ENCODE peak calls at places on chromosomes 2 and 18, in seven cellular contexts. N is HCT116, Y is A549, W is sigmoid colon, X is body of pancreas, T is right lobe of liver, D is tibial nerve. B is an unnamed sample.

GRCh38 chr2:232871835-232872736 is 2.0 kb downstream of the SNORC start:
- DNase-seq in N (no peak), Y (no peak), W (peak), X (no peak), T (no peak), D (no peak), B (no peak)

GRCh38 chr2:101330253-101330921 is 21.9 kb upstream of the RNF149 start:
- DNase-seq in N (no peak), Y (no peak), W (no peak), X (peak), T (peak), D (no peak), B (no peak)

GRCh38 chr2:66432801-66433694 is 1.9 kb upstream of the MEIS1 start:
- DNase-seq in N (no peak), Y (peak), W (peak), X (peak), T (peak), D (peak), B (no peak)

GRCh38 chr2:83516503-83516902 is 942.6 kb downstream of the SUCLG1 start:
- DNase-seq in N (no peak), Y (no peak), W (no peak), X (no peak), T (no peak), D (no peak), B (peak)

GRCh38 chr18:26777316-26778053 is 88.0 kb downstream of the AQP4 start:
- DNase-seq in N (no peak), Y (no peak), W (no peak), X (no peak), T (no peak), D (no peak), B (no peak)

GRCh38 chr2:98467082-98467536 is 22.5 kb downstream of the INPP4A start:
- DNase-seq in N (no peak), Y (no peak), W (peak), X (no peak), T (peak), D (no peak), B (peak)

GRCh38 chr2:136932700-136933099 is 167.4 kb downstream of the THSD7B start:
- DNase-seq in N (no peak), Y (peak), W (no peak), X (no peak), T (no peak), D (no peak), B (peak)

GRCh38 chr2:205077159-205077558 is 531.9 kb downstream of the PARD3B start:
- DNase-seq in N (no peak), Y (no peak), W (no peak), X (no peak), T (no peak), D (no peak), B (no peak)

GRCh38 chr18:76923485-76924085 is 101.2 kb downstream of the ZNF236 start:
- DNase-seq in N (peak), Y (peak), W (no peak), X (peak), T (no peak), D (no peak), B (peak)

GRCh38 chr2:191617589-191617988 is 60.3 kb upstream of the NABP1 start:
- DNase-seq in N (no peak), Y (no peak), W (no peak), X (no peak), T (no peak), D (no peak), B (peak)

GRCh38 chr2:220705678-220706077 is 866.4 kb downstream of the EPHA4 start:
- DNase-seq in N (no peak), Y (no peak), W (no peak), X (no peak), T (no peak), D (no peak), B (no peak)

GRCh38 chr2:149221898-149222297 is 108.5 kb upstream of the LYPD6 start:
- DNase-seq in N (no peak), Y (no peak), W (no peak), X (no peak), T (no peak), D (no peak), B (no peak)

GRCh38 chr2:197204855-197205254 is 105.7 kb downstream of the ANKRD44 start:
- DNase-seq in N (no peak), Y (no peak), W (no peak), X (no peak), T (no peak), D (no peak), B (no peak)

GRCh38 chr18:79947054-79947755 is 4.2 kb downstream of the SLC66A2 start:
- DNase-seq in N (no peak), Y (no peak), W (peak), X (no peak), T (peak), D (no peak), B (no peak)

GRCh38 chr2:195501746-195502145 is 155.3 kb upstream of the SLC39A10 start:
- DNase-seq in N (no peak), Y (no peak), W (no peak), X (peak), T (no peak), D (no peak), B (no peak)

GRCh38 chr2:201806442-201806841 is at the start of gene CDK15:
- DNase-seq in N (no peak), Y (no peak), W (peak), X (no peak), T (no peak), D (peak), B (no peak)

GRCh38 chr2:182259629-182260150 is 167.1 kb downstream of the PDE1A start:
- DNase-seq in N (no peak), Y (no peak), W (no peak), X (no peak), T (no peak), D (no peak), B (no peak)

GRCh38 chr2:219570924-219571310 is 422 bp downstream of the OBSL1 start:
- DNase-seq in N (no peak), Y (no peak), W (no peak), X (peak), T (no peak), D (no peak), B (peak)

GRCh38 chr2:202038471-202039277 is 5.0 kb downstream of the FZD7 start:
- DNase-seq in N (peak), Y (peak), W (no peak), X (no peak), T (no peak), D (no peak), B (no peak)

GRCh38 chr18:32095571-32096229 is 4.0 kb downstream of the RNF138 start:
- DNase-seq in N (no peak), Y (no peak), W (no peak), X (no peak), T (no peak), D (no peak), B (no peak)

GRCh38 chr18:12990128-12990485 is 1.1 kb upstream of the CEP192 start:
- DNase-seq in N (no peak), Y (no peak), W (no peak), X (no peak), T (no peak), D (no peak), B (peak)

GRCh38 chr2:69734040-69734611 is 7.8 kb upstream of the ANXA4 start:
- DNase-seq in N (no peak), Y (peak), W (no peak), X (no peak), T (no peak), D (no peak), B (peak)

GRCh38 chr2:222445226-222445625 is 20.9 kb downstream of the SGPP2 start:
- DNase-seq in N (no peak), Y (no peak), W (no peak), X (no peak), T (no peak), D (no peak), B (no peak)

GRCh38 chr18:50559750-50560680 is at the start of gene MAPK4:
- DNase-seq in N (no peak), Y (no peak), W (peak), X (peak), T (peak), D (no peak), B (peak)

GRCh38 chr2:25431604-25432003 is 89.9 kb upstream of the DNMT3A start:
- DNase-seq in N (no peak), Y (no peak), W (no peak), X (no peak), T (no peak), D (no peak), B (no peak)

GRCh38 chr2:205197468-205198129 is 484.7 kb upstream of the NRP2 start:
- DNase-seq in N (no peak), Y (no peak), W (no peak), X (no peak), T (no peak), D (no peak), B (no peak)

GRCh38 chr2:20562540-20563225 is 88.2 kb downstream of the HS1BP3 start:
- DNase-seq in N (no peak), Y (peak), W (no peak), X (no peak), T (no peak), D (no peak), B (peak)

GRCh38 chr2:57842531-57842930 is 204.1 kb upstream of the VRK2 start:
- DNase-seq in N (no peak), Y (no peak), W (no peak), X (no peak), T (no peak), D (no peak), B (no peak)

GRCh38 chr2:101770672-101771071 is 73.2 kb downstream of the MAP4K4 start:
- DNase-seq in N (peak), Y (peak), W (no peak), X (peak), T (no peak), D (no peak), B (peak)

GRCh38 chr2:44952143-44952805 is 10.8 kb downstream of the SIX3 start:
- DNase-seq in N (peak), Y (peak), W (no peak), X (peak), T (no peak), D (no peak), B (peak)

GRCh38 chr18:31042391-31043181 is at the start of gene DSC3:
- DNase-seq in N (no peak), Y (peak), W (no peak), X (peak), T (peak), D (no peak), B (peak)

GRCh38 chr2:145984541-145984940 is 1464.6 kb upstream of the ZEB2 start:
- DNase-seq in N (peak), Y (peak), W (no peak), X (no peak), T (no peak), D (no peak), B (no peak)

GRCh38 chr2:168635065-168635577 is 167.3 kb upstream of the NOSTRIN start:
- DNase-seq in N (no peak), Y (no peak), W (peak), X (peak), T (no peak), D (peak), B (no peak)

GRCh38 chr2:121596221-121597080 is 52.8 kb downstream of the CLASP1 start:
- DNase-seq in N (peak), Y (peak), W (no peak), X (peak), T (no peak), D (peak), B (peak)

GRCh38 chr2:157055660-157056199 is 201.8 kb upstream of the GALNT5 start:
- DNase-seq in N (peak), Y (peak), W (no peak), X (no peak), T (no peak), D (peak), B (peak)

GRCh38 chr18:75496151-75496550 is 68.6 kb upstream of the SMIM21 start:
- DNase-seq in N (no peak), Y (no peak), W (no peak), X (no peak), T (no peak), D (no peak), B (no peak)

GRCh38 chr2:26068602-26069298 is 34.9 kb downstream of the RAB10 start:
- DNase-seq in N (peak), Y (peak), W (no peak), X (peak), T (no peak), D (no peak), B (peak)

DNA sequence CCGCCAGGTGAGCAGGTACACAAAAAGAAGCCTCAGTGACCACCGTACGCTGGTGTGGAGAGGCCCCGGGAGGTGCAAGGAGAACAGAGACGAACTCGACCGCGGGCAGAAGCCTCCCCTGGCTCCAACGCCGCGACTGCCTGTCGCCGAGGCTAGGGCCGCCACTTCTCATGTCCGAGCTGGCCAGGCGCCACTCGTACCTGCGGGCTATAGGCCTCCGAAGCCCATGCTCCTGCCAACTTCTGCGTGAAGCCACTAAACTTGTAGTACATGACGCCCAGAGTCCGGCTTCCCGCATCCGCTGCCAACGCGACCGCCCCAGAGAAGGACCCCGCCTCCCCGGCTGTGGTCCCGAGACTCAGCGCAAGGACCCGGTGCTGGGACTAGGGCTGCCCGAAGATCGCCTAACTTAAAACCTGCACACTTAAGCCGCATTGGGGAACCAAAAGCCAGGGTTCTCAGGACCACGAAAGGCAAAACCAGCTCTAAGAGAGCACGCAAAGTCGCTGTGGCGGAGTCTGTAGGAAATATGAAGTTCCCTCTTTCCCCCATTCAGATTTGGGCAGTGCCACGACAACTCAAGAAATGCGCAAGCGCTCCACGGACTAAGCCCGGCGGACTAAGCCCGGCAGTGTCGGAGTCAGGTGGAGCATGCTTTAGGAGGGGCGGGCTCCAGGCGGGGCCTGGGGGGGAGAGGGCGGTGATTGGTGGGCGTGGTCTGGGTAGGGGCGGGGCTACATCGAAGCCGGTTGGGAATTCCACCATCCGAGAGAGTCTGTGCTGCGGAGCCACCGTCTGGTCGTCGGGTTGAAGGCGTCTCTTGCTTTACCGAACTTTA is at the start of gene COX7A2L:
- DNase-seq in N (peak), Y (peak), W (peak), X (peak), T (peak), D (peak), B (peak)
- TF ChIP-seq POLR2A in N (peak), Y (peak), W (peak), X (peak), T (peak), D (peak), B (peak)

GRCh38 chr2:31150120-31150670 is 12.0 kb upstream of the GALNT14 start:
- DNase-seq in N (no peak), Y (no peak), W (no peak), X (no peak), T (no peak), D (no peak), B (no peak)
- TF ChIP-seq POLR2A in N (no peak), Y (no peak), W (no peak), X (no peak), T (no peak), D (no peak), B (no peak)

DNA sequence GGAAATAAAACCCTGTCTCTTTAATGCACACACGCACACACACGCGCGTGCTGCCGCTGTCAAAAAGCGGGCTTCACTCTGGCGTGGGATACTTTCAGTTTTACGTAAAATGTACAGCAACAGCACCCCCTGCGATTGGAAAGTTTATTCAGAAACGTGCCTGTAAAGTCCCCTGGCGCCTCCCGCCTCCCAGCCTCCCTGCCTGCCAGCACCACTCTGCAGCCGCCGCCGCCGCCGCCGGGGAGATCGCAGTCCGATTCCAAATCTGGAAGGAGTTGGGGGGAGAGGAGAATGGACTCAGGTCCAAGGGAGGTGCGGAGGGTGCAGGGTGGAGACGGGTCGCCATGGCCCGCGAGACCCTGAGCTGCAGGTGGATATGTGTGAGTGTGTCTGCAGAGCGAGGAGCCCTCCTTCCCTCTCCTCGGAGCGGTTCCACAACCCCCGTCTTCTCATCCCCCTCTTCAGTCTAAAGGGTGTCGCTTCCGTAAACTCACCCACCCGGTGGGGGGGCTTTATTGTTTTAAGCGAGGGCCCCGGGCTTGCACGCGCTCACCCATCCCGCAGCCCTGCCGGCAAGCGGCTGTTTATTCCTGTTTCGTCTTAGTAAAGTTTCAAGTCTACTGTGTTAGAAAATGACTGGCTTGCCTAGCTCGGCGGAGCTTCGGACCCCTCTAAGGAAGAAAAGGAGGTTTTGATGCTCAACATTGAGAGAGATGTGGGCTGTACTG is 1.8 kb upstream of the BCL11A start:
- DNase-seq in N (peak), Y (peak), W (peak), X (peak), T (peak), D (no peak), B (peak)
- TF ChIP-seq POLR2A in N (no peak), Y (no peak), W (peak), X (peak), T (no peak), D (no peak), B (peak)

GRCh38 chr2:189783927-189784867 is at the start of the genes ORMDL1 and PMS1:
- DNase-seq in N (peak), Y (peak), W (peak), X (peak), T (peak), D (peak), B (peak)
- TF ChIP-seq POLR2A in N (peak), Y (peak), W (peak), X (peak), T (peak), D (peak), B (peak)

GRCh38 chr2:237254911-237255578 is 158.9 kb downstream of the COL6A3 start:
- DNase-seq in N (no peak), Y (no peak), W (no peak), X (no peak), T (no peak), D (no peak), B (no peak)

GRCh38 chr2:237258146-237258545 is 155.8 kb downstream of the COL6A3 start:
- DNase-seq in N (no peak), Y (no peak), W (no peak), X (no peak), T (no peak), D (no peak), B (peak)

GRCh38 chr2:237256845-237257244 is 157.1 kb downstream of the COL6A3 start:
- DNase-seq in N (no peak), Y (no peak), W (peak), X (no peak), T (no peak), D (peak), B (no peak)

GRCh38 chr2:237259201-237259600 is 154.8 kb downstream of the COL6A3 start:
- DNase-seq in N (no peak), Y (no peak), W (no peak), X (no peak), T (no peak), D (no peak), B (no peak)

GRCh38 chr2:237257471-237257951 is 156.5 kb downstream of the COL6A3 start:
- DNase-seq in N (no peak), Y (no peak), W (peak), X (no peak), T (no peak), D (no peak), B (no peak)
- TF ChIP-seq POLR2A in N (no peak), Y (no peak), W (no peak), X (no peak), T (no peak), D (no peak), B (no peak)

GRCh38 chr2:65340898-65341681 is 91.3 kb downstream of the SPRED2 start:
- DNase-seq in N (no peak), Y (peak), W (no peak), X (no peak), T (no peak), D (no peak), B (no peak)
- TF ChIP-seq POLR2A in N (no peak), Y (no peak), W (no peak), X (no peak), T (no peak), D (no peak), B (no peak)

DNA sequence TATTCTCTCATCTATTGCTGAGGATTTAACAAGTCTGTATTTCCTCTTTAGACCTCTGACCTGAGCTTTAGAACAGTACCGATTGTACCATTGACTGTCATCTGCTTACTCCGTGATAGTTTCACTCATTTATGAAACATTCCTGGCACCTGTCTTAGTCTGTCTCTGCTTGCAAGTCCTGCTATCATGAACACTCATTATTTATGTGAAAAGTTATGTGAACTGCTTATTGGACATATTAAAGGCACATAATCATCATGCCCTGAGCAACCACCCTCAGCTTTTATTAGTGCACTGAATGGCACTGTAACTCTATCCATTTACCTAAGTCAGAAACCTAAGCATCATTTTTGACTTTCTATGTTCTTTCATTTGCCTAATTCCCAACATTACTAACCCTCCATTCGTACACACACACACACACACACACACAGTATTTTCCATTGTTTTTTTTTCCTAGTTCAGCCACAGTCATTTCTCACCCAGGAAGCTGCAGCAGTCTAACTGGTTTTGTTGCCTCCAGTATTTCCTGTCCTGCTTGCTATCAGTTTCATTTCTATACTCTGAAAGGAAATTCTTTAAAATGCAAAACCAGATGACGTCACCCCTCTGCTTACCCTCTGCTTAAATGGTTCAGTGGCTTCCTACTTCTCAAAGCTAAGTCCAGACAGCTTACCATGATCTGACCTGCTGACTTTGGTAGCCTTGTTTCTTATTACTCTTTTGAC is 146.1 kb downstream of the HAUS1 start:
- DNase-seq in N (peak), Y (no peak), W (no peak), X (peak), T (no peak), D (peak), B (peak)
- TF ChIP-seq POLR2A in N (no peak), Y (no peak), W (no peak), X (no peak), T (no peak), D (no peak), B (no peak)